ENCODE peak calls at places on chromosome 2, in six cellular contexts. One of them, this sample, is unnamed.

GRCh38 chr2:237556773-237557632 is 9.4 kb upstream of the PRLH start:
- DNase-seq in WERI-Rb-1: no peak
- DNase-seq in A549: no peak
- DNase-seq in psoas muscle: no peak
- DNase-seq in prostate gland: no peak
- DNase-seq in IMR-90: peak
- DNase-seq in this sample: no peak

GRCh38 chr2:39033980-39034379 is 86.9 kb downstream of the SOS1 start:
- DNase-seq in IMR-90: peak
- DNase-seq in prostate gland: no peak
- DNase-seq in psoas muscle: no peak
- DNase-seq in A549: no peak
- DNase-seq in WERI-Rb-1: no peak
- DNase-seq in this sample: peak

GRCh38 chr2:188291617-188292445 is at the start of gene GULP1:
- DNase-seq in IMR-90: peak
- DNase-seq in psoas muscle: peak
- DNase-seq in prostate gland: peak
- DNase-seq in WERI-Rb-1: peak
- DNase-seq in A549: peak
- DNase-seq in this sample: peak

GRCh38 chr2:34408100-34408499 is 809.0 kb upstream of the FAM98A start:
- DNase-seq in WERI-Rb-1: no peak
- DNase-seq in psoas muscle: no peak
- DNase-seq in IMR-90: no peak
- DNase-seq in prostate gland: no peak
- DNase-seq in A549: no peak
- DNase-seq in this sample: no peak

GRCh38 chr2:3742743-3743142 is 39.4 kb downstream of the DCDC2C start:
- DNase-seq in A549: no peak
- DNase-seq in IMR-90: no peak
- DNase-seq in psoas muscle: no peak
- DNase-seq in WERI-Rb-1: no peak
- DNase-seq in prostate gland: no peak
- DNase-seq in this sample: no peak

GRCh38 chr2:237575869-237576862 is 9.8 kb downstream of the PRLH start:
- DNase-seq in IMR-90: no peak
- DNase-seq in A549: no peak
- DNase-seq in psoas muscle: no peak
- DNase-seq in prostate gland: no peak
- DNase-seq in WERI-Rb-1: no peak
- DNase-seq in this sample: no peak

GRCh38 chr2:8605350-8606065 is 76.3 kb upstream of the ID2 start:
- DNase-seq in A549: peak
- DNase-seq in IMR-90: peak
- DNase-seq in psoas muscle: no peak
- DNase-seq in prostate gland: no peak
- DNase-seq in WERI-Rb-1: no peak
- DNase-seq in this sample: peak

GRCh38 chr2:173667415-173667814 is 297.8 kb downstream of the SP3 start:
- DNase-seq in IMR-90: no peak
- DNase-seq in psoas muscle: no peak
- DNase-seq in WERI-Rb-1: peak
- DNase-seq in A549: peak
- DNase-seq in prostate gland: no peak
- DNase-seq in this sample: no peak

GRCh38 chr2:107808023-107808422 is 18.7 kb upstream of the RGPD4 start:
- DNase-seq in prostate gland: no peak
- DNase-seq in psoas muscle: no peak
- DNase-seq in A549: no peak
- DNase-seq in WERI-Rb-1: no peak
- DNase-seq in IMR-90: no peak
- DNase-seq in this sample: no peak

GRCh38 chr2:3503483-3503882 is 15.8 kb downstream of the ADI1 start:
- DNase-seq in prostate gland: no peak
- DNase-seq in WERI-Rb-1: no peak
- DNase-seq in psoas muscle: no peak
- DNase-seq in IMR-90: no peak
- DNase-seq in A549: no peak
- DNase-seq in this sample: no peak

GRCh38 chr2:159484537-159484936 is 131.8 kb downstream of the BAZ2B start:
- DNase-seq in psoas muscle: no peak
- DNase-seq in WERI-Rb-1: no peak
- DNase-seq in A549: no peak
- DNase-seq in IMR-90: no peak
- DNase-seq in prostate gland: no peak
- DNase-seq in this sample: no peak

GRCh38 chr2:233074106-233074505 is 14.0 kb downstream of the INPP5D start:
- DNase-seq in psoas muscle: no peak
- DNase-seq in IMR-90: no peak
- DNase-seq in A549: no peak
- DNase-seq in prostate gland: no peak
- DNase-seq in WERI-Rb-1: no peak
- DNase-seq in this sample: no peak

GRCh38 chr2:1886405-1886992 is 142.2 kb upstream of the PXDN start:
- DNase-seq in psoas muscle: no peak
- DNase-seq in WERI-Rb-1: peak
- DNase-seq in IMR-90: peak
- DNase-seq in A549: peak
- DNase-seq in prostate gland: peak
- DNase-seq in this sample: peak

GRCh38 chr2:16012626-16013501 is 72.5 kb downstream of the MYCN start:
- DNase-seq in prostate gland: peak
- DNase-seq in psoas muscle: no peak
- DNase-seq in IMR-90: no peak
- DNase-seq in A549: no peak
- DNase-seq in WERI-Rb-1: no peak
- DNase-seq in this sample: peak

DNA sequence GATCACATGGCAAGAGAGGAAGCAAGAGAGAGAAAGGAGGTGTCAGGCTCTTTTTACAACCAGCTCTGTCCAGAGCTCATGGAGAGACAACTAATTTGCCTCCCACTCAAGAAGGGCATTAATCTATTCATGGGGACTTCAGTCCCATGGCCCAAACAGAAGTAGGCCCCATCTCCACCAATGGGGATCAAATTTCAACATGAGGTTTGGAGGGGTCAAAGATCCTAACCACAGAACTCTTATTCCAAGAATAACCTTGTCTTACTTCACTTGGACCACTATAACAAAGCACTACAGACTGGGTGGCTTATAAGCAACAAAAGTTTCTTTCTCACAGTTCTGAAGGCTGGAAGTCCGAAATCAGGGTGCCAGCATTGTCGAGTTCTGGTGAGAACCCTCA is 31.8 kb downstream of the GRB14 start:
- DNase-seq in A549: no peak
- DNase-seq in WERI-Rb-1: no peak
- DNase-seq in prostate gland: no peak
- DNase-seq in IMR-90: no peak
- DNase-seq in psoas muscle: no peak
- DNase-seq in this sample: no peak
- TF ChIP-seq CTCF in A549: no peak
- TF ChIP-seq CTCF in WERI-Rb-1: no peak
- TF ChIP-seq CTCF in prostate gland: no peak
- TF ChIP-seq CTCF in IMR-90: no peak
- TF ChIP-seq CTCF in psoas muscle: no peak
- TF ChIP-seq CTCF in this sample: no peak

GRCh38 chr2:74037379-74037860 is 52.7 kb downstream of the TET3 start:
- DNase-seq in WERI-Rb-1: no peak
- DNase-seq in prostate gland: no peak
- DNase-seq in IMR-90: peak
- DNase-seq in psoas muscle: no peak
- DNase-seq in A549: no peak
- DNase-seq in this sample: no peak
- H3K27ac ChIP-seq in WERI-Rb-1: no peak
- H3K27ac ChIP-seq in prostate gland: no peak
- H3K27ac ChIP-seq in IMR-90: no peak
- H3K27ac ChIP-seq in psoas muscle: no peak
- H3K27ac ChIP-seq in A549: no peak
- H3K27ac ChIP-seq in this sample: no peak

GRCh38 chr2:191369034-191369433 is 123.8 kb downstream of the MYO1B start:
- DNase-seq in psoas muscle: no peak
- DNase-seq in WERI-Rb-1: no peak
- DNase-seq in A549: no peak
- DNase-seq in prostate gland: no peak
- DNase-seq in IMR-90: no peak
- DNase-seq in this sample: peak
- TF ChIP-seq CTCF in psoas muscle: no peak
- TF ChIP-seq CTCF in WERI-Rb-1: no peak
- TF ChIP-seq CTCF in A549: peak
- TF ChIP-seq CTCF in prostate gland: no peak
- TF ChIP-seq CTCF in IMR-90: peak
- TF ChIP-seq CTCF in this sample: peak

GRCh38 chr2:9937258-9937657 is 14.2 kb upstream of the GRHL1 start:
- DNase-seq in IMR-90: no peak
- DNase-seq in psoas muscle: no peak
- DNase-seq in A549: no peak
- DNase-seq in prostate gland: no peak
- DNase-seq in WERI-Rb-1: no peak
- DNase-seq in this sample: no peak

GRCh38 chr2:9941196-9941995 is 10.1 kb upstream of the GRHL1 start:
- DNase-seq in IMR-90: peak
- DNase-seq in WERI-Rb-1: no peak
- DNase-seq in prostate gland: no peak
- DNase-seq in A549: no peak
- DNase-seq in psoas muscle: no peak
- DNase-seq in this sample: peak

GRCh38 chr2:9937968-9938367 is 13.5 kb upstream of the GRHL1 start:
- DNase-seq in WERI-Rb-1: no peak
- DNase-seq in IMR-90: no peak
- DNase-seq in psoas muscle: no peak
- DNase-seq in A549: no peak
- DNase-seq in prostate gland: no peak
- DNase-seq in this sample: no peak

GRCh38 chr2:9941996-9942390 is 9.5 kb upstream of the GRHL1 start:
- DNase-seq in IMR-90: no peak
- DNase-seq in psoas muscle: no peak
- DNase-seq in prostate gland: no peak
- DNase-seq in A549: no peak
- DNase-seq in WERI-Rb-1: no peak
- DNase-seq in this sample: no peak

GRCh38 chr2:9939587-9940485 is 11.7 kb upstream of the GRHL1 start:
- DNase-seq in A549: no peak
- DNase-seq in IMR-90: no peak
- DNase-seq in WERI-Rb-1: no peak
- DNase-seq in psoas muscle: no peak
- DNase-seq in prostate gland: no peak
- DNase-seq in this sample: no peak
- H3K27ac ChIP-seq in A549: no peak
- H3K27ac ChIP-seq in IMR-90: no peak
- H3K27ac ChIP-seq in WERI-Rb-1: no peak
- H3K27ac ChIP-seq in psoas muscle: no peak
- H3K27ac ChIP-seq in prostate gland: peak
- H3K27ac ChIP-seq in this sample: no peak

GRCh38 chr2:74414475-74414874 is 6.9 kb downstream of the C2orf81 start:
- DNase-seq in WERI-Rb-1: no peak
- DNase-seq in A549: no peak
- DNase-seq in IMR-90: no peak
- DNase-seq in prostate gland: no peak
- DNase-seq in psoas muscle: no peak
- DNase-seq in this sample: no peak

GRCh38 chr2:74415762-74416395 is 5.5 kb downstream of the C2orf81 start:
- DNase-seq in prostate gland: no peak
- DNase-seq in A549: no peak
- DNase-seq in IMR-90: no peak
- DNase-seq in psoas muscle: no peak
- DNase-seq in WERI-Rb-1: no peak
- DNase-seq in this sample: no peak

GRCh38 chr2:74416721-74417120 is 4.7 kb downstream of the C2orf81 start:
- DNase-seq in prostate gland: no peak
- DNase-seq in WERI-Rb-1: no peak
- DNase-seq in IMR-90: no peak
- DNase-seq in psoas muscle: no peak
- DNase-seq in A549: no peak
- DNase-seq in this sample: no peak

GRCh38 chr2:74413001-74413698 is 8.3 kb downstream of the C2orf81 start:
- DNase-seq in psoas muscle: no peak
- DNase-seq in prostate gland: no peak
- DNase-seq in WERI-Rb-1: no peak
- DNase-seq in IMR-90: no peak
- DNase-seq in A549: no peak
- DNase-seq in this sample: no peak

DNA sequence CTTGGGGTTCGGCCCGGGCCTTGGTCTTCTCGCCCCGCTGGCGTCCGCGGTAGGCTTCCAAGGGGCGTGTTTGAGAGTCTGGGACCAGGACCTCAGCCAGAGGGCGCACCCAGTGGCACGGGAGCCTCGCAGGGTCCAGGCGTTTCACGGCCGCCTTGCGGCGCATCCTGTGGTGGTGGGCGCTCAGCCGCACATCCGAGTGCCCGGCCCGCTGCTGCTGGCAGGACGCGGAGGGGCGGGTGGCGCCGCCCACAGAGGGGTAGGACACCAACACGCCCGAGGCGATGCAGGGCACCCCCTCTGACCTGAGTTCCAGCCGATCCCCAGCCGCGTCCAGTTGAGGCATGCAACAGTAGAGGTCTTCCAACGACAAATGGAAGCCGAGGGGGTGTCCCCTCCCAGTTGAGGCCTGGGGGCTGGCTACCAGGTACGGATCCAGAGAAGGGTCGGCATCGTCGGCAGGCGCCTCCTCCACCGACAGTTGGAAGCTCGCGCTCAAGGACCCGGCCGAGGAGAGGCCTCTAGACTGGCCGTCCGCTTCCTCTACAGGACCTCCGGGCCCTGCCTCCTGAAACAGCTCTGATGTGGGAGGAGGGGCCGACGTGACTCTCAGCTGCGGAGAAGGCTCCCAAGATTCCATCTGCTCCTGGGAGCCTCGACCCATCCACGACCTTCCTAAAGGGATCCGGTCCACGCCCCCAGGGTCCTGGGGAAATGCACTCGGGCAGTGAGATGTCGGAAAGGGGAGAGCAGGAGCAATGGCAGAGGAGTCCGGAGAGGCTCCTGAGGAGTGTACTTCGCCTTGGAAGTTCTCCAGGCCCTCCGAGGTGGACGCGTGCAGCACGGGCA is 6.3 kb downstream of the C2orf81 start:
- DNase-seq in WERI-Rb-1: no peak
- DNase-seq in psoas muscle: peak
- DNase-seq in A549: no peak
- DNase-seq in IMR-90: no peak
- DNase-seq in prostate gland: peak
- DNase-seq in this sample: no peak
- TF ChIP-seq CTCF in WERI-Rb-1: no peak
- TF ChIP-seq CTCF in psoas muscle: peak
- TF ChIP-seq CTCF in A549: no peak
- TF ChIP-seq CTCF in IMR-90: no peak
- TF ChIP-seq CTCF in prostate gland: peak
- TF ChIP-seq CTCF in this sample: no peak

GRCh38 chr2:120867290-120868231 is 131.9 kb downstream of the GLI2 start:
- DNase-seq in IMR-90: peak
- DNase-seq in prostate gland: peak
- DNase-seq in psoas muscle: peak
- DNase-seq in WERI-Rb-1: no peak
- DNase-seq in A549: peak
- DNase-seq in this sample: peak
- H3K27ac ChIP-seq in IMR-90: peak
- H3K27ac ChIP-seq in prostate gland: peak
- H3K27ac ChIP-seq in psoas muscle: peak
- H3K27ac ChIP-seq in WERI-Rb-1: no peak
- H3K27ac ChIP-seq in A549: peak
- H3K27ac ChIP-seq in this sample: peak

GRCh38 chr2:86370579-86370978 is 33.2 kb upstream of the REEP1 start:
- DNase-seq in A549: no peak
- DNase-seq in prostate gland: no peak
- DNase-seq in psoas muscle: no peak
- DNase-seq in WERI-Rb-1: no peak
- DNase-seq in IMR-90: no peak
- DNase-seq in this sample: no peak
- TF ChIP-seq CTCF in A549: no peak
- TF ChIP-seq CTCF in prostate gland: no peak
- TF ChIP-seq CTCF in psoas muscle: no peak
- TF ChIP-seq CTCF in WERI-Rb-1: no peak
- TF ChIP-seq CTCF in IMR-90: no peak
- TF ChIP-seq CTCF in this sample: no peak